ENCODE peak calls at places on chromosome 10, in eight cellular contexts. X is mucosa of descending colon, U is adrenal gland, G is A549, Q is foreskin fibroblast, L is pancreas, F is hepatocyte, W is astrocyte of the spinal cord. Z is an unnamed sample.

GRCh38 chr10:49700997-49701396 is 21.5 kb downstream of the C10orf53 start:
- DNase-seq in Q (no peak), W (no peak), X (no peak), F (no peak), U (no peak), L (no peak), G (no peak), Z (no peak)

GRCh38 chr10:69045441-69046300 is 42.2 kb upstream of the SRGN start:
- DNase-seq in W (no peak), Q (no peak), U (no peak), F (no peak), X (no peak), L (no peak), G (no peak), Z (no peak)

GRCh38 chr10:128557149-128557548 is 430.9 kb upstream of the MKI67 start:
- DNase-seq in F (no peak), U (no peak), L (no peak), Q (no peak), X (no peak), W (no peak), G (no peak), Z (no peak)

GRCh38 chr10:44186150-44186549 is 198.7 kb downstream of the CXCL12 start:
- DNase-seq in F (no peak), L (no peak), U (no peak), W (peak), G (no peak), X (no peak), Q (peak), Z (no peak)

GRCh38 chr10:60549686-60550085 is 160.0 kb upstream of the ANK3 start:
- DNase-seq in G (peak), Q (no peak), L (no peak), F (peak), X (no peak), W (peak), U (no peak), Z (no peak)

GRCh38 chr10:115028419-115028818 is 64.7 kb upstream of the ATRNL1 start:
- DNase-seq in X (no peak), Q (no peak), L (no peak), G (no peak), W (no peak), F (no peak), U (no peak), Z (no peak)

GRCh38 chr10:95382174-95382573 is 91.4 kb upstream of the PDLIM1 start:
- DNase-seq in W (no peak), F (no peak), Q (no peak), X (no peak), G (no peak), U (no peak), L (no peak), Z (no peak)

GRCh38 chr10:29519670-29520069 is 115.1 kb downstream of the SVIL start:
- DNase-seq in L (no peak), G (no peak), Q (no peak), W (no peak), X (no peak), F (no peak), U (no peak), Z (no peak)

GRCh38 chr10:69392481-69393000 is 24.2 kb downstream of the TACR2 start:
- DNase-seq in W (peak), U (peak), Q (peak), G (peak), L (peak), F (peak), X (peak), Z (no peak)

GRCh38 chr10:69988094-69988493 is 64.6 kb upstream of the MACROH2A2 start:
- DNase-seq in F (no peak), X (no peak), W (no peak), L (no peak), G (no peak), U (no peak), Q (no peak), Z (no peak)

GRCh38 chr10:76111986-76112825 is 680.8 kb downstream of the LRMDA start:
- DNase-seq in G (no peak), X (no peak), L (peak), F (peak), U (no peak), Q (no peak), W (no peak), Z (no peak)

GRCh38 chr10:80136134-80136571 is 3.6 kb downstream of the PLAC9 start:
- DNase-seq in U (no peak), W (peak), G (no peak), L (peak), Q (peak), F (peak), X (peak), Z (peak)

GRCh38 chr10:132514841-132515521 is 22.6 kb upstream of the INPP5A start:
- DNase-seq in G (no peak), X (no peak), U (peak), F (no peak), W (no peak), L (no peak), Q (no peak), Z (no peak)

GRCh38 chr10:118981946-118982345 is 47.6 kb upstream of the NANOS1 start:
- DNase-seq in U (no peak), X (no peak), F (no peak), L (no peak), G (no peak), W (no peak), Q (no peak), Z (no peak)

GRCh38 chr10:97714401-97715258 is 1.1 kb downstream of the MARVELD1 start:
- DNase-seq in X (peak), W (peak), Q (peak), U (peak), F (peak), L (peak), G (peak), Z (no peak)

GRCh38 chr10:74637685-74638084 is 188.7 kb upstream of the KAT6B start:
- DNase-seq in W (no peak), L (no peak), G (no peak), X (no peak), U (no peak), F (no peak), Q (no peak), Z (no peak)

GRCh38 chr10:21217107-21217506 is 308.4 kb downstream of the SKIDA1 start:
- DNase-seq in X (no peak), Q (no peak), L (no peak), F (no peak), W (no peak), U (no peak), G (no peak), Z (no peak)

DNA sequence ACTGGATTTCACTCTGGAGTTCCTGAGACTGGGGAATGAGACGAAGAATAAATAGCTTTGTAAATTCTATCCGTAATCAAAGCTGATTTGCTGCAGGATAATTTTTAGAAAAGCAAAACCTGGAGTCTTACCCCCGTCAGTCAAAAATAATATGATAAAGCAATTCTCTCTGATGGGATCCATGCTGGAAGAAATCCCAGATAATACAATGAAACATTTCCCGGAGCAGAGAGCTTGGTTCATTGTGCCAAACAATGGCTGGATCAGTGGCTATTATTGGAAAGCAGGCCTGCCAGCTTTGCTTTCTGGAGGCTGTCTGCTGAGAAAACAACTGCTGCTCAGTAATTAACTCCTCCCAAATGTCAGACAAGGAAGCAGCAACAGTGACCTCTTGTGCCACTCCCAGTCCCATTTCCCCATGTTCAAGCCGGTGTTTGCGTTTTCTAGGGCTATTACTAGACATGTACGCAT is 609.4 kb upstream of the PCDH15 start:
- DNase-seq in X (peak), U (peak), F (peak), W (no peak), G (no peak), Q (no peak), L (no peak), Z (no peak)
- TF ChIP-seq CTCF in X (no peak), U (peak), F (peak), W (no peak), G (no peak), Q (peak), L (no peak), Z (peak)

GRCh38 chr10:86958831-86959736 is 685 bp downstream of the SNCG start:
- DNase-seq in W (peak), X (peak), Q (peak), G (peak), L (peak), F (peak), U (peak), Z (no peak)
- H3K4me3 ChIP-seq in W (no peak), X (no peak), Q (no peak), G (peak), L (peak), F (no peak), U (no peak), Z (no peak)

GRCh38 chr10:106795619-106796018 is 368.9 kb downstream of the SORCS1 start:
- DNase-seq in W (no peak), U (no peak), G (no peak), X (peak), Q (no peak), F (peak), L (no peak), Z (no peak)
- TF ChIP-seq CTCF in W (no peak), U (peak), G (no peak), X (no peak), Q (no peak), F (peak), L (no peak), Z (no peak)

GRCh38 chr10:42836771-42837468 is 54.3 kb downstream of the BMS1 start:
- DNase-seq in W (peak), U (no peak), F (peak), Q (peak), L (no peak), X (peak), G (peak), Z (peak)
- H3K4me3 ChIP-seq in W (peak), U (no peak), F (peak), Q (peak), L (peak), X (no peak), G (peak), Z (peak)

Z was measured in HFF-Myc.